ENCODE peak calls at places on chromosomes 5 and 9, in six cellular contexts. D is COR-L47; G is neural crest cell; C is NCI-H1417; Y is NCI-H1105 treated with DMSO at 0.1 percent for 48 hours; Q is stimulated activated CD8-positive, alpha-beta memory T cell treated with anti-CD3 and anti-CD28 coated beads, Interleukin-12 subunit alpha, Interleukin-12 subunit beta, amount 100 ng/mL, for 1 hour. R is an unnamed sample.

GRCh38 chr5:40486437-40487270 is 193.1 kb upstream of the PTGER4 start:
- DNase-seq in G (no peak), Q (peak), C (no peak), Y (no peak), D (no peak), R (no peak)

GRCh38 chr9:88933607-88934379 is 57.5 kb upstream of the S1PR3 start:
- DNase-seq in Y (no peak), Q (no peak), C (no peak), D (no peak), G (no peak), R (no peak)

GRCh38 chr5:177036443-177036842 is 13.9 kb downstream of the ZNF346 start:
- DNase-seq in C (no peak), G (no peak), Q (no peak), D (no peak), Y (no peak), R (no peak)

GRCh38 chr9:86885232-86885631 is 62.1 kb downstream of the GAS1 start:
- DNase-seq in G (no peak), D (no peak), C (no peak), Y (no peak), Q (no peak), R (no peak)

GRCh38 chr9:36739538-36740116 is 166.9 kb downstream of the MELK start:
- DNase-seq in C (no peak), Q (no peak), D (no peak), G (no peak), Y (no peak), R (no peak)

GRCh38 chr9:72362680-72363139 is 2.3 kb downstream of the ZFAND5 start:
- DNase-seq in G (peak), D (peak), Y (no peak), Q (no peak), C (peak), R (no peak)

GRCh38 chr5:133882107-133882695 is 86.2 kb downstream of the C5orf15 start:
- DNase-seq in Q (no peak), D (peak), Y (no peak), G (no peak), C (no peak), R (peak)

GRCh38 chr9:37944671-37945481 is 40.9 kb upstream of the SLC25A51 start:
- DNase-seq in C (no peak), Q (no peak), D (no peak), G (no peak), Y (no peak), R (no peak)

GRCh38 chr5:56534102-56534501 is 281.2 kb upstream of the MAP3K1 start:
- DNase-seq in Y (no peak), C (no peak), Q (no peak), D (no peak), G (no peak), R (no peak)

GRCh38 chr9:38432922-38433510 is 8.8 kb upstream of the IGFBPL1 start:
- DNase-seq in G (peak), Q (no peak), Y (peak), D (peak), C (peak), R (peak)